ENCODE peak calls at places on chromosomes 4 and X, in eight cellular contexts. J, O, N, R, I, M, Z and T are unnamed samples.

GRCh38 chrX:24173115-24173847 is 23.8 kb downstream of the ZFX start:
- DNase-seq in J (no peak), O (no peak), N (no peak), R (no peak), I (no peak), M (no peak), Z (no peak), T (no peak)

GRCh38 chrX:84340981-84341380 is 153.0 kb upstream of the RPS6KA6 start:
- DNase-seq in J (no peak), O (no peak), N (no peak), R (no peak), I (no peak), M (no peak), Z (no peak), T (no peak)

GRCh38 chrX:112527903-112528302 is 151.8 kb downstream of the LHFPL1 start:
- DNase-seq in J (no peak), O (no peak), N (no peak), R (no peak), I (no peak), M (no peak), Z (no peak), T (no peak)

GRCh38 chrX:144896323-144896722 is 351.0 kb upstream of the SPANXN1 start:
- DNase-seq in J (no peak), O (no peak), N (no peak), R (no peak), I (no peak), M (no peak), Z (no peak), T (no peak)

GRCh38 chr4:6501171-6501570 is 28.8 kb upstream of the PPP2R2C start:
- DNase-seq in J (no peak), O (no peak), N (no peak), R (no peak), I (no peak), M (no peak), Z (no peak), T (no peak)

GRCh38 chrX:3295731-3296130 is 50.7 kb downstream of the MXRA5 start:
- DNase-seq in J (peak; percentile 70), O (no peak), N (peak; percentile 54), R (no peak), I (no peak), M (peak; percentile 6), Z (no peak), T (no peak)

GRCh38 chr4:81366786-81367185 is 104.9 kb downstream of the RASGEF1B start:
- DNase-seq in J (no peak), O (no peak), N (no peak), R (no peak), I (no peak), M (no peak), Z (no peak), T (no peak)

GRCh38 chr4:17562157-17562556 is 14.8 kb upstream of the LAP3 start:
- DNase-seq in J (peak; percentile 28), O (no peak), N (no peak), R (peak; percentile 46), I (no peak), M (no peak), Z (no peak), T (no peak)

GRCh38 chr4:181671672-181672071 is 571.5 kb upstream of the TENM3 start:
- DNase-seq in J (no peak), O (no peak), N (no peak), R (no peak), I (no peak), M (no peak), Z (no peak), T (no peak)

GRCh38 chrX:146243071-146243470 is 425.4 kb downstream of the SLITRK2 start:
- DNase-seq in J (no peak), O (no peak), N (no peak), R (no peak), I (no peak), M (no peak), Z (no peak), T (no peak)

GRCh38 chr4:55431710-55432336 is 36.1 kb downstream of the TMEM165 start:
- DNase-seq in J (peak; percentile 23), O (no peak), N (no peak), R (no peak), I (no peak), M (no peak), Z (no peak), T (no peak)

GRCh38 chr4:156805696-156806095 is 165.9 kb downstream of the PDGFC start:
- DNase-seq in J (peak; percentile 6), O (no peak), N (no peak), R (no peak), I (no peak), M (no peak), Z (no peak), T (no peak)

GRCh38 chr4:150264595-150265141 is 186.4 kb downstream of the DCLK2 start:
- DNase-seq in J (no peak), O (no peak), N (no peak), R (peak; percentile 77), I (no peak), M (no peak), Z (no peak), T (no peak)

GRCh38 chr4:4457803-4458550 is 71.1 kb downstream of the NSG1 start:
- DNase-seq in J (peak; percentile 27), O (no peak), N (no peak), R (no peak), I (no peak), M (peak; percentile 7), Z (no peak), T (no peak)

GRCh38 chr4:28709821-28710330 is 1849.2 kb downstream of the STIM2 start:
- DNase-seq in J (no peak), O (no peak), N (no peak), R (no peak), I (no peak), M (no peak), Z (no peak), T (no peak)

GRCh38 chr4:6971536-6972374 is 62.1 kb downstream of the TBC1D14 start:
- DNase-seq in J (no peak), O (peak; percentile 49), N (no peak), R (no peak), I (no peak), M (no peak), Z (no peak), T (no peak)

GRCh38 chrX:110509778-110510510 is 151.3 kb downstream of the RTL9 start:
- DNase-seq in J (peak; percentile 80), O (no peak), N (no peak), R (no peak), I (no peak), M (no peak), Z (no peak), T (no peak)

GRCh38 chr4:155571184-155571944 is 95.3 kb upstream of the GUCY1A1 start:
- DNase-seq in J (no peak), O (no peak), N (no peak), R (no peak), I (no peak), M (peak; percentile 54), Z (no peak), T (no peak)

GRCh38 chr4:87192155-87192919 is 28.1 kb downstream of the KLHL8 start:
- DNase-seq in J (no peak), O (no peak), N (no peak), R (no peak), I (no peak), M (no peak), Z (no peak), T (no peak)

GRCh38 chrX:18938710-18939109 is 45.2 kb downstream of the PHKA2 start:
- DNase-seq in J (no peak), O (no peak), N (no peak), R (no peak), I (no peak), M (peak; percentile 51), Z (no peak), T (no peak)

DNA sequence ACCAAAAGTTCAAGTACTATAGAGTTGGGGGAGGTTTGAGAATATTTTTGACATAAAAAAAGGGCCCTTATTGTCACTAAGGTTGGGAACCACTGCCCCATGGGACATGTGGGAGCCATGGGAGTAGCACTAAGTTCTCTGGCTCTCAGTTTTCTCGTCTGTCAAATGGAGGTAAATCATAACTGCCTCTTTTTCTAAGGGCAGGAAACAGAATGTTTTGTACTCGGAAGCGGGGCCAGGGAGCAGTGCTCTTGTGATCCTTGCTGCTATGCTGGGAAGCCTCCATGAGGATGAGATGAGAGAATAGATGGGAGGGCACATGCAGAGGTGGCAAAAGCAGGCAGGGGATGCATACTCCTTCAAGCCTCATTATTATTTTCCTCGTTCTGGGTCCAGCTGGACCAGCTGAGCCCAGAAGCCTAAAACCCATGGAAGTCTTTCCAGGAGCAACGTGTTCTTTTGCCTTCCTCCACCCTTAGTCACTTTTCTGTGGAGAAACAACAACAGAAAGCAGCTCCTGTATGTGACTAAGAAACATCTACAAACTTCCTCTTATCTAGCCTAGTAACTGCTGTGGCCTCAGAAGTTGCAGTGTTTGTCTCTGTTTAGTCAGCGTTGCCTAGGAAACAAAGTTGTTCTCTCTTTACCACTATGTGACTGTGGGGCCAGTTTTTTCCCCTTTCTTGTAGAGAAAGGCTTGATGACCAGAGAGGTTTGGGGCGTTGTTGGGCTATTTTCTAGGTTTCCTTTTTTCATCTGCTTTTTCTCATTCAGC is 64.8 kb downstream of the TSC22D3 start:
- DNase-seq in J (peak; percentile 76), O (no peak), N (peak; percentile 33), R (peak; percentile 43), I (peak; percentile 87), M (peak; percentile 87), Z (peak; percentile 35), T (peak; percentile 49)
- TF ChIP-seq POLR2AphosphoS5 in J (no peak), O (no peak), N (no peak), R (no peak), I (peak; percentile 25), M (no peak), Z (no peak), T (peak; percentile 75)

GRCh38 chr4:118752551-118752950 is 67.4 kb downstream of the METTL14 start:
- DNase-seq in J (no peak), O (no peak), N (no peak), R (no peak), I (no peak), M (peak; percentile 62), Z (no peak), T (no peak)
- H3K36me3 ChIP-seq in J (peaks cover 24% of the 10 kb centered on the region), O (peaks cover 63% of the 10 kb centered on the region), N (no peaks in the 10 kb centered on the region), R (peaks cover 10% of the 10 kb centered on the region), I (peaks cover 4% of the 10 kb centered on the region), M (peaks cover 14% of the 10 kb centered on the region), Z (peaks cover 30% of the 10 kb centered on the region), T (peaks cover 8% of the 10 kb centered on the region)

DNA sequence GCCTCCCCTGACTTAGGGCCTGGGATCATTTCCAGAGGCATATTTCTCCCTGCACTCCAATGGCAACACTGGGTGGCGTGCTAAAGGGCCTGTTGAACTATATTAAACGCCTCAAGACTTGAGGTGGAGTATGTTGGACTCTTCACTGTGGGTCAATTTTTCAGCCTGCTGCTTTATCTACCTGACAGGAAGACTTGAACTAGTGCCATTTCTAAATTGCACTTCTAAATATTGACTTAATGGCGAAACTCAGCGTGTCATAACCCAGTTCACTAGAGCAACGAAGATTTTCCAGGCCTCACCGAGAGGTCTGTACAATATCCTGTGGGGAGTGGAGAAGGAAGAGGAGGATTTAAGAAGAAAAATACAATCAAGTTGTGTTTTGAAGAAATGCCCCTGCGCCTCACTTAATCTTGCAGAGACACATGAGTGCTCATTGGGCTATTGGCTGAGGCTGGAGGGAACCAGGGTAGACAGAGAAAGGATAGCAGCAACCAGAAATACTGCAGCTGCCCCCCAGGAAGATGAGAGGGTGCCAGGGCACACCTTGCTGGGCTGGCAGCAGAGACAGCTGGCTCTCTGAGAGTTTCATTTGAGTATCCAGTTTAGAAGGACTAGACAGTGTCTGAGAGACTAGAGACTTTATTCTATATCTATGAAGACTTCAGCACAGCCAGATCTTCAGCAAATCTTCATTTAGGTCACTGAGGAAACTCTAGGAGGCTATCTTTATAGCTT is 67.4 kb downstream of the ENPP6 start:
- DNase-seq in J (no peak), O (peak; percentile 41), N (no peak), R (peak; percentile 9), I (no peak), M (no peak), Z (no peak), T (no peak)
- TF ChIP-seq POLR2AphosphoS5 in J (no peak), O (peak; percentile 34), N (no peak), R (no peak), I (no peak), M (no peak), Z (no peak), T (peak; percentile 76)

GRCh38 chrX:136221851-136222513 is 29.2 kb downstream of the MAP7D3 start:
- DNase-seq in J (no peak), O (no peak), N (no peak), R (no peak), I (no peak), M (no peak), Z (no peak), T (no peak)
- H3K36me3 ChIP-seq in J (no peaks in the 10 kb centered on the region), O (peaks cover 58% of the 10 kb centered on the region), N (peaks cover 7% of the 10 kb centered on the region), R (no peaks in the 10 kb centered on the region), I (no peaks in the 10 kb centered on the region), M (peaks cover 11% of the 10 kb centered on the region), Z (peaks cover 39% of the 10 kb centered on the region), T (no peaks in the 10 kb centered on the region)